ENCODE peak calls at places on chromosome 12, in ten cellular contexts. I, F, T, K, L, G, E, Y, N and C are unnamed samples.

GRCh38 chr12:59657266-59657665 is 61.4 kb downstream of the SLC16A7 start:
- DNase-seq in E (no peak), L (no peak), I (no peak), G (no peak), Y (no peak), K (no peak), T (no peak), F (no peak), N (no peak), C (no peak)

GRCh38 chr12:108313609-108314331 is 25.3 kb downstream of the CMKLR1 start:
- DNase-seq in N (no peak), G (no peak), L (no peak), I (peak), T (peak), Y (peak), F (peak), E (peak), K (no peak), C (no peak)

GRCh38 chr12:76398106-76398505 is 49.9 kb upstream of the BBS10 start:
- DNase-seq in N (no peak), G (no peak), Y (no peak), L (no peak), E (no peak), K (no peak), T (no peak), F (no peak), I (no peak), C (no peak)

GRCh38 chr12:27163048-27163715 is 80.8 kb upstream of the C12orf71 start:
- DNase-seq in L (peak), Y (no peak), T (no peak), I (no peak), E (no peak), N (no peak), F (no peak), K (no peak), G (no peak), C (peak)

GRCh38 chr12:67449591-67450052 is 180.5 kb downstream of the CAND1 start:
- DNase-seq in L (no peak), K (no peak), F (no peak), N (peak), T (no peak), E (no peak), G (no peak), I (no peak), Y (peak), C (no peak)

GRCh38 chr12:121214171-121214777 is 4.3 kb downstream of the P2RX4 start:
- DNase-seq in L (no peak), G (no peak), N (peak), I (no peak), Y (no peak), E (peak), T (no peak), K (no peak), F (peak), C (no peak)

GRCh38 chr12:121167232-121167820 is 34.6 kb downstream of the P2RX7 start:
- DNase-seq in I (no peak), F (no peak), T (no peak), L (no peak), E (no peak), G (no peak), K (no peak), Y (no peak), N (no peak), C (no peak)

GRCh38 chr12:106107566-106107965 is 31.2 kb downstream of the NUAK1 start:
- DNase-seq in L (no peak), I (no peak), T (no peak), E (no peak), N (no peak), K (no peak), Y (no peak), F (peak), G (no peak), C (no peak)

GRCh38 chr12:52052471-52053186 is 1.4 kb downstream of the NR4A1 start:
- DNase-seq in Y (peak), E (no peak), N (no peak), L (peak), F (peak), I (no peak), T (no peak), G (no peak), K (no peak), C (no peak)

GRCh38 chr12:50221228-50222008 is 54.2 kb upstream of the CERS5 start:
- DNase-seq in K (peak), I (no peak), G (no peak), Y (peak), T (peak), F (no peak), E (no peak), L (peak), N (no peak), C (peak)